ENCODE peak calls at places on chromosomes 3 and 15, in ten cellular contexts. X is right lobe of liver, B is cardiac muscle cell, A is neural progenitor cell, G is aorta, F is IMR-90, V is kidney, Y is K562, M is Karpas-422, Q is upper lobe of right lung. Z is an unnamed sample.

GRCh38 chr3:43389388-43390254 is 103.3 kb downstream of the SNRK start:
- DNase-seq in Y (no peak), A (no peak), V (no peak), M (no peak), Q (no peak), B (no peak), X (peak; percentile 64), G (peak; percentile 77), F (peak; percentile 88), Z (peak; percentile 19)

GRCh38 chr15:69631978-69632377 is 179.4 kb downstream of the RPLP1 start:
- DNase-seq in M (no peak), X (no peak), G (no peak), Y (no peak), Q (no peak), A (no peak), V (no peak), B (no peak), F (no peak), Z (no peak)

GRCh38 chr15:78434134-78434533 is 3.9 kb upstream of the IREB2 start:
- DNase-seq in Y (no peak), A (no peak), Q (no peak), V (no peak), F (no peak), M (no peak), G (no peak), X (no peak), B (no peak), Z (no peak)

GRCh38 chr3:122435950-122436349 is 20.1 kb upstream of the WDR5B start:
- DNase-seq in G (no peak), B (no peak), V (no peak), Y (no peak), Q (no peak), F (no peak), A (no peak), M (no peak), X (no peak), Z (no peak)

GRCh38 chr15:38961886-38962285 is 397.3 kb upstream of the RASGRP1 start:
- DNase-seq in X (no peak), M (no peak), V (no peak), Y (no peak), A (no peak), F (peak; percentile 3), Q (no peak), B (no peak), G (no peak), Z (no peak)

GRCh38 chr3:152556731-152557254 is 278.1 kb upstream of the P2RY1 start:
- DNase-seq in X (no peak), A (no peak), M (no peak), B (peak; percentile 7), V (no peak), Y (no peak), F (peak; percentile 36), G (no peak), Q (no peak), Z (no peak)

GRCh38 chr3:14547693-14548092 is 7.6 kb upstream of the GRIP2 start:
- DNase-seq in Y (no peak), A (no peak), V (no peak), B (no peak), F (no peak), Q (no peak), G (no peak), X (no peak), M (no peak), Z (no peak)

GRCh38 chr15:50180578-50180977 is 1.4 kb upstream of the SLC27A2 start:
- DNase-seq in F (no peak), B (no peak), V (no peak), Y (no peak), X (no peak), A (no peak), Q (no peak), M (no peak), G (no peak), Z (no peak)

GRCh38 chr3:195258449-195259145 is 12.4 kb downstream of the XXYLT1 start:
- DNase-seq in Y (no peak), A (no peak), G (no peak), V (no peak), M (no peak), B (no peak), X (no peak), F (no peak), Q (peak; percentile 57), Z (no peak)

GRCh38 chr15:96351801-96352593 is 21.5 kb downstream of the NR2F2 start:
- DNase-seq in G (peak; percentile 48), B (peak; percentile 51), Y (no peak), F (no peak), M (no peak), V (peak; percentile 90), X (peak; percentile 69), Q (no peak), A (peak; percentile 69), Z (no peak)

DNA sequence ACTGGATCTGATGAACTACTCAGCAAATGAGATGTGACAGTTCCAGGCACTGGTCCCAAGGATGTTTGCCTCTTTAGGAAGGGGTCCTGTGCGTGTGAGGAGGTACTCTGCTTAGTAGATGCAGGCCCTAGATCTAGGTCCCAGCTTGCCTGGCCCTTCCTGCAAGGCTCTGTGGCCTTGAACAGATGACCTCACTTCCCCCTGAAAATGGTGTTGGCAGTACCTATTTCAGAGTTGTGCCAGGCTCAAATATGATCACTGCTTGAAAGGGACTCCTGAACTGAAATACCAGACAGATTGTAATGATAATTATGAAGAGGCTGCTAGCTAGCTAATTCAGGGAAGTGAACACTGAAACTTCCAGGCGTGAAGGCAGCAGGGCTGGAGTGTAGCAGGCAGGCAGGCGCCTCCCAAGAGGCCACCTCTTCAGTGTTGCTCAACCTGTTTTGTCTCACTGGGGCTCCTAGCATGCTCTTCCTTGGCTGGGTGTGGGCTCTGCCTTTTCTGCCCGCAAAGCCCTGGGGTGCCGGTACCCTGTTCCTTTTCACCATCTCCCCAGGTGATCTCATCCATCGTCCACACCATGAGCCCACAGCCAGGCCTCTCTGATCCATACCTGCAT is 24.0 kb upstream of the CPNE9 start:
- DNase-seq in F (no peak), B (no peak), Q (no peak), Y (no peak), A (no peak), G (no peak), M (no peak), V (no peak), X (no peak), Z (no peak)
- H3K4me1 ChIP-seq in F (peaks cover 3% of the 10 kb centered on the region), B (no peaks in the 10 kb centered on the region), Q (no peaks in the 10 kb centered on the region), Y (no peaks in the 10 kb centered on the region), A (no peaks in the 10 kb centered on the region), G (no peaks in the 10 kb centered on the region), M (no peaks in the 10 kb centered on the region), V (no peaks in the 10 kb centered on the region), X (peaks cover 7% of the 10 kb centered on the region), Z (no peaks in the 10 kb centered on the region)

DNA sequence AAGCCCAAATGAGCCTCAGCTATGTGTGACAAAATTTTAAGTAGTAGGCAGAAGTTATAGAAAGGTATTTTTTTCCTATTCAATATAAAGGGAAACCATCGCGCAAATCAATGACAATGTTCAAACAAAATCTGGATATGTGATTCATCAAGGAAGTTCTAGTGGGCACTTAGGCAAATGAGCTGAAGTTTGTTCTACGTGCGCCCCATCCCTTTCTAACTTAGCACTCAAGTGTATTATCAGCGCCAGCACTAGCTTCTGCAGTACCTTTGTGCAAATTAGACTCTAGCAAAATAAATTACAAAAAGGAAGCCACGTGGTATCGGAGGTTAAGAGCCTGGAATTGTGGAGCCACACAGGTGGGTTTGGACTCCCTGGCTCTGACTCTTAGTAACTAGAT is 91.1 kb downstream of the TBL1XR1 start:
- DNase-seq in X (no peak), F (no peak), G (no peak), V (no peak), B (peak; percentile 21), M (peak; percentile 86), A (no peak), Q (no peak), Y (no peak), Z (no peak)
- H3K4me1 ChIP-seq in X (peaks cover 36% of the 10 kb centered on the region), F (peaks cover 8% of the 10 kb centered on the region), G (peaks cover 6% of the 10 kb centered on the region), V (peaks cover 5% of the 10 kb centered on the region), B (peaks cover 57% of the 10 kb centered on the region), M (peaks cover 60% of the 10 kb centered on the region), A (peaks cover 71% of the 10 kb centered on the region), Q (peaks cover 55% of the 10 kb centered on the region), Y (peaks cover 25% of the 10 kb centered on the region), Z (peaks cover 16% of the 10 kb centered on the region)

GRCh38 chr15:101447168-101447533 is 42.4 kb downstream of the PCSK6 start:
- DNase-seq in X (no peak), B (no peak), F (no peak), V (no peak), M (no peak), G (no peak), Y (no peak), A (no peak), Q (no peak), Z (no peak)
- H3K4me1 ChIP-seq in X (peaks cover 83% of the 10 kb centered on the region), B (peaks cover 10% of the 10 kb centered on the region), F (no peaks in the 10 kb centered on the region), V (peaks cover 2% of the 10 kb centered on the region), M (no peaks in the 10 kb centered on the region), G (no peaks in the 10 kb centered on the region), Y (peaks cover 42% of the 10 kb centered on the region), A (peaks cover 6% of the 10 kb centered on the region), Q (peaks cover 36% of the 10 kb centered on the region), Z (no peaks in the 10 kb centered on the region)

DNA sequence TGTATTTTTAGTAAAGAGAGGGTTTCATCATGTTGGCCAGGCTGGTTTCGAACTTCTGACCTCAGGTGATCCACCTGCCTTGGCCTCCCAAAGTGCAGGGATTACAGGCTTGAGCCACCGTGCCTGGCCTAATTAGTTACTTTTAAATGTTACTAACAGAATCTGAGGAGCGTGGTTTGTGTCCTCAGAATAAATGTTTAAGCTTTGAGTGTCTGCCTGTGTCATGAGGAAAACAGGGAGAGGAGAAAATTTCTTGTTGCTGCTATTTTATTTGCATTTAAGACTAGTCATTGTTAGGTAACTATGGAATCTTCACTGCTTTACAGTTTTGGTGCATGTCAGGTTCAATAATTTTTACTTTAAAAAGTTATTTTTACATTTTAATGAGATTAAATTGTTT is 68.8 kb downstream of the TCF12 start:
- DNase-seq in Y (no peak), A (no peak), B (no peak), M (no peak), V (no peak), Q (no peak), X (no peak), G (no peak), F (no peak), Z (no peak)
- H3K4me1 ChIP-seq in Y (peaks cover 5% of the 10 kb centered on the region), A (peaks cover 18% of the 10 kb centered on the region), B (peaks cover 26% of the 10 kb centered on the region), M (peaks cover 75% of the 10 kb centered on the region), V (peaks cover 5% of the 10 kb centered on the region), Q (peaks cover 20% of the 10 kb centered on the region), X (peaks cover 32% of the 10 kb centered on the region), G (peaks cover 1% of the 10 kb centered on the region), F (peaks cover 13% of the 10 kb centered on the region), Z (peaks cover 26% of the 10 kb centered on the region)

GRCh38 chr15:90420488-90420850 is 32.4 kb downstream of the IQGAP1 start:
- DNase-seq in V (no peak), Y (no peak), M (no peak), Q (no peak), G (no peak), B (no peak), A (no peak), X (no peak), F (no peak), Z (no peak)

GRCh38 chr15:90419738-90420487 is 31.9 kb downstream of the IQGAP1 start:
- DNase-seq in Y (no peak), Q (no peak), A (no peak), F (peak; percentile 92), B (no peak), G (no peak), M (no peak), V (no peak), X (no peak), Z (peak; percentile 19)

GRCh38 chr15:90419202-90419601 is 31.2 kb downstream of the IQGAP1 start:
- DNase-seq in M (no peak), Q (no peak), A (no peak), G (no peak), X (no peak), Y (no peak), B (no peak), V (no peak), F (no peak), Z (no peak)

GRCh38 chr15:90422043-90422442 is 34.0 kb downstream of the IQGAP1 start:
- DNase-seq in G (no peak), M (no peak), Q (no peak), V (no peak), B (no peak), Y (no peak), A (no peak), F (no peak), X (no peak), Z (no peak)

GRCh38 chr15:90421527-90421926 is 33.5 kb downstream of the IQGAP1 start:
- DNase-seq in Y (no peak), Q (no peak), X (no peak), M (no peak), F (peak; percentile 33), V (no peak), B (no peak), G (no peak), A (no peak), Z (no peak)
- H3K4me1 ChIP-seq in Y (peaks cover 8% of the 10 kb centered on the region), Q (peaks cover 76% of the 10 kb centered on the region), X (peaks cover 14% of the 10 kb centered on the region), M (peaks cover 24% of the 10 kb centered on the region), F (peaks cover 22% of the 10 kb centered on the region), V (peaks cover 23% of the 10 kb centered on the region), B (peaks cover 5% of the 10 kb centered on the region), G (peaks cover 2% of the 10 kb centered on the region), A (peaks cover 12% of the 10 kb centered on the region), Z (peaks cover 30% of the 10 kb centered on the region)

Z was measured in GM12878.